ENCODE peak calls at places on chromosome 4, in seven cellular contexts. Q is A549, L is HepG2, G is IMR-90, I is GM12878, S is H1, X is K562. D is an unnamed sample.

GRCh38 chr4:102342404-102343074 is 2.7 kb downstream of the SLC39A8 start:
- DNase-seq in Q (no peak), L (no peak), G (no peak), I (no peak), S (no peak), X (no peak), D (no peak)

GRCh38 chr4:152572417-152573086 is 36.7 kb upstream of the FBXW7 start:
- DNase-seq in Q (no peak), L (no peak), G (peak), I (no peak), S (no peak), X (no peak), D (no peak)

GRCh38 chr4:13544556-13545393 is 467 bp upstream of the NKX3-2 start:
- DNase-seq in Q (peak), L (peak), G (peak), I (no peak), S (peak), X (peak), D (peak)

GRCh38 chr4:139689093-139689722 is 23.6 kb downstream of the MGST2 start:
- DNase-seq in Q (no peak), L (peak), G (peak), I (no peak), S (no peak), X (no peak), D (no peak)

GRCh38 chr4:47526281-47526680 is 41.2 kb downstream of the ATP10D start:
- DNase-seq in Q (no peak), L (no peak), G (peak), I (no peak), S (no peak), X (no peak), D (no peak)

GRCh38 chr4:189090174-189090814 is 850.4 kb upstream of the FRG1 start:
- DNase-seq in Q (peak), L (peak), G (peak), I (no peak), S (no peak), X (no peak), D (peak)

GRCh38 chr4:15947684-15948083 is 9.1 kb upstream of the FGFBP1 start:
- DNase-seq in Q (no peak), L (no peak), G (no peak), I (no peak), S (no peak), X (no peak), D (no peak)

GRCh38 chr4:65918217-65918616 is 247.9 kb upstream of the EPHA5 start:
- DNase-seq in Q (no peak), L (no peak), G (no peak), I (no peak), S (no peak), X (no peak), D (no peak)

GRCh38 chr4:87274327-87274726 is 48.4 kb downstream of the HSD17B13 start:
- DNase-seq in Q (no peak), L (no peak), G (no peak), I (no peak), S (no peak), X (no peak), D (no peak)

GRCh38 chr4:108171541-108172230 is 3.0 kb upstream of the LEF1 start:
- DNase-seq in Q (no peak), L (no peak), G (no peak), I (no peak), S (peak), X (no peak), D (peak)

GRCh38 chr4:105174098-105174497 is 27.4 kb downstream of the TET2 start:
- DNase-seq in Q (no peak), L (no peak), G (no peak), I (no peak), S (no peak), X (no peak), D (no peak)

GRCh38 chr4:44651425-44651824 is at the start of gene YIPF7:
- DNase-seq in Q (no peak), L (no peak), G (no peak), I (no peak), S (no peak), X (no peak), D (no peak)

GRCh38 chr4:40204507-40205258 is 7.9 kb downstream of the RHOH start:
- DNase-seq in Q (no peak), L (no peak), G (no peak), I (no peak), S (no peak), X (no peak), D (no peak)

GRCh38 chr4:160129439-160129838 is 1026.6 kb downstream of the RAPGEF2 start:
- DNase-seq in Q (no peak), L (no peak), G (no peak), I (no peak), S (no peak), X (no peak), D (no peak)

GRCh38 chr4:153520871-153521329 is 54.7 kb downstream of the TMEM131L start:
- DNase-seq in Q (no peak), L (no peak), G (no peak), I (peak), S (no peak), X (no peak), D (no peak)

GRCh38 chr4:95219109-95219508 is 329.7 kb downstream of the UNC5C start:
- DNase-seq in Q (no peak), L (no peak), G (peak), I (no peak), S (no peak), X (no peak), D (no peak)

GRCh38 chr4:8403173-8403753 is 37.3 kb downstream of the ACOX3 start:
- DNase-seq in Q (peak), L (peak), G (peak), I (no peak), S (peak), X (peak), D (peak)

GRCh38 chr4:27789768-27790167 is 929.1 kb downstream of the STIM2 start:
- DNase-seq in Q (no peak), L (no peak), G (peak), I (no peak), S (no peak), X (no peak), D (no peak)

GRCh38 chr4:110970642-110971041 is 347.8 kb upstream of the PITX2 start:
- DNase-seq in Q (peak), L (peak), G (peak), I (no peak), S (peak), X (no peak), D (no peak)

GRCh38 chr4:3304831-3305609 is 12.2 kb downstream of the RGS12 start:
- DNase-seq in Q (no peak), L (no peak), G (peak), I (no peak), S (no peak), X (no peak), D (peak)

GRCh38 chr4:89277412-89277811 is 30.2 kb downstream of the GPRIN3 start:
- DNase-seq in Q (no peak), L (no peak), G (no peak), I (no peak), S (no peak), X (no peak), D (no peak)

GRCh38 chr4:107855723-107856122 is 31.0 kb downstream of the SGMS2 start:
- DNase-seq in Q (no peak), L (no peak), G (no peak), I (no peak), S (no peak), X (no peak), D (no peak)

GRCh38 chr4:80182237-80182866 is 15.0 kb upstream of the PRDM8 start:
- DNase-seq in Q (no peak), L (no peak), G (no peak), I (no peak), S (no peak), X (no peak), D (no peak)

GRCh38 chr4:127643791-127644190 is 11.0 kb downstream of the INTU start:
- DNase-seq in Q (no peak), L (no peak), G (no peak), I (no peak), S (no peak), X (no peak), D (no peak)

GRCh38 chr4:81304871-81305270 is 89.8 kb upstream of the PRKG2 start:
- DNase-seq in Q (no peak), L (no peak), G (peak), I (no peak), S (no peak), X (no peak), D (no peak)

GRCh38 chr4:139137745-139138144 is 39.3 kb downstream of the ELF2 start:
- DNase-seq in Q (no peak), L (no peak), G (no peak), I (no peak), S (no peak), X (no peak), D (no peak)

DNA sequence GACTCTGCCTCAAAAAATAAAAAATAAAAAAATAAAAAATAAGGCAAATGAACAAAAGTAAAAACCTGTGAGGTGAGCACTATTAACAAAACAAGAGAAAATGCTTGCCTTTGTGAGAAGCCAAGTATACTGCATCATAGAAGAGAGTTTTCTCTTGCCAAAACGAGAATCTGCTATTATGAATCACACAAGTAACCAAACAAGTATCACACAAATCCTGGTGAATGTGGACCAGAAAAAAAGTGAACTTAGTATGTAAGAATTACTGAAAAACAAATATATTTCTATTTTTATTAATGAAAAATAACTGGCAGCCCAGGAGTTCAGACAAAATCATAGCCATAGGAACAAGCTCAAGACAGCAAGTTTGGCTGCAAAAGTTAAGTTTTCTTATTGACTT is 193.5 kb downstream of the PDGFC start:
- DNase-seq in Q (no peak), L (no peak), G (peak), I (no peak), S (no peak), X (no peak), D (no peak)
- TF ChIP-seq RAD21 in Q (no peak), L (no peak), G (no peak), I (no peak), S (no peak), X (no peak), D (no peak)

GRCh38 chr4:17630228-17630627 is 15.8 kb downstream of the MED28 start:
- DNase-seq in Q (no peak), L (no peak), G (no peak), I (no peak), S (no peak), X (no peak), D (no peak)
- TF ChIP-seq USF2 in Q (no peak), L (no peak), G (no peak), I (no peak), S (no peak), X (no peak), D (no peak)

GRCh38 chr4:76307670-76308014 is 1.1 kb downstream of the STBD1 start:
- DNase-seq in Q (no peak), L (no peak), G (no peak), I (no peak), S (no peak), X (no peak), D (peak)
- TF ChIP-seq RAD21 in Q (no peak), L (no peak), G (no peak), I (no peak), S (no peak), X (no peak), D (no peak)

GRCh38 chr4:30802622-30803323 is 82.6 kb downstream of the PCDH7 start:
- DNase-seq in Q (no peak), L (no peak), G (peak), I (no peak), S (no peak), X (no peak), D (no peak)
- TF ChIP-seq USF2 in Q (no peak), L (no peak), G (no peak), I (no peak), S (no peak), X (no peak), D (no peak)

DNA sequence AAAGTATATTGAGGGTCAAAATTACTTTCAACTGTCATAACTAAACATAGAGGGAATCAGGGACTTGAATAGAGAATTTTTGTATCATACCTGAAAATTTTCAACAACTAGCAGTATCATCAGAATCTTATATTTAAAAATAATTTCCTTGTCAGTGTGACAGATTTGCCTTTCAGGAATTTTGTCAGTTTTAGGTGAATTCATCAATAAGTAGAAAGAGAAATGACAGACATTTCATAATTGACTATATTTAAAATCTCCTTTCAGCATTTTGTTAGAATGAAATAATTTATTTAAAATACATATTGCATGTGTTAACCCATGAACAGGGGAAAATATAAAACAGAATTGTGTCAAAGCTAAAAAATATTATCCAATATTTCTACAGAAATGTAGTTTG is 8.6 kb upstream of the PDCL2 start:
- DNase-seq in Q (no peak), L (no peak), G (no peak), I (no peak), S (no peak), X (no peak), D (no peak)
- TF ChIP-seq RAD21 in Q (no peak), L (no peak), G (no peak), I (no peak), S (no peak), X (no peak), D (no peak)

DNA sequence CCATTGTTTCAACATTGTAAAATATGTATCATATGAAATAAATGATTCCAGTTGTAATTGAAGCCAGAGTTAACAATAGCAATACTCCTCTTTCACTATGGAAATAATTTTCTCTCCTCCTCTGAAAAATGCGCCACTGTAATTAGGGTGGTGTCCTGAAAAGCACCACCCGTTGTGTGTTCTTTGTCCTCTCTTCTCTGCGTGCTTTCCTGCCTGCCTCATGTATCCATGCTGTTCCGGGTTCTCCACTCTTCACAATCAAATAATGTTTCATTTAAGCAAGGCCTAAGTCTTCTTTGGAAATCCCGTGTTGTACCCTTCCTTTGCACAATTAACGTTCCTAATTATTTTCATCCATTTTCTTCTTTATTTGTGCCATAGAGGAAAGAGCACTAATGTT is 293.3 kb downstream of the ADGRL3 start:
- DNase-seq in Q (no peak), L (no peak), G (no peak), I (no peak), S (no peak), X (no peak), D (no peak)
- TF ChIP-seq USF2 in Q (no peak), L (no peak), G (no peak), I (no peak), S (no peak), X (no peak), D (no peak)